ENCODE peak calls at places on chromosomes 13 and 19, in six cellular contexts. A is cardiac muscle cell; R is heart left ventricle; H is effector CD4-positive, alpha-beta T cell; J is NCI-H1092 treated with DMSO at 0.1 percent for 48 hours; N is mucosa of gallbladder. D is an unnamed sample.

GRCh38 chr13:78298657-78299056 is 304.7 kb downstream of the POU4F1 start:
- DNase-seq in A (no peak), R (no peak), H (no peak), J (no peak), N (no peak), D (no peak)

GRCh38 chr19:40754611-40755247 is 3.7 kb downstream of the SNRPA start:
- DNase-seq in A (peak), R (no peak), H (no peak), J (no peak), N (no peak), D (peak)

GRCh38 chr13:30116379-30116778 is 191.0 kb downstream of the KATNAL1 start:
- DNase-seq in A (no peak), R (no peak), H (no peak), J (no peak), N (no peak), D (no peak)

GRCh38 chr13:108146642-108147041 is 68.7 kb downstream of the LIG4 start:
- DNase-seq in A (no peak), R (no peak), H (no peak), J (no peak), N (no peak), D (no peak)

GRCh38 chr19:2495130-2495641 is 19.3 kb downstream of the GADD45B start:
- DNase-seq in A (peak), R (peak), H (no peak), J (no peak), N (peak), D (peak)

GRCh38 chr13:45401306-45401705 is 16.9 kb downstream of the SLC25A30 start:
- DNase-seq in A (no peak), R (peak), H (no peak), J (no peak), N (no peak), D (no peak)

GRCh38 chr19:37997911-37998344 is 90.9 kb downstream of the SIPA1L3 start:
- DNase-seq in A (peak), R (no peak), H (no peak), J (no peak), N (no peak), D (peak)

GRCh38 chr19:44807652-44808462 is 1.0 kb upstream of the BCAM start:
- DNase-seq in A (peak), R (no peak), H (no peak), J (peak), N (no peak), D (peak)

GRCh38 chr13:28179974-28180373 is 41.6 kb downstream of the PAN3 start:
- DNase-seq in A (no peak), R (no peak), H (no peak), J (no peak), N (no peak), D (no peak)

GRCh38 chr19:18951721-18952281 is 10.8 kb upstream of the HOMER3 start:
- DNase-seq in A (no peak), R (no peak), H (no peak), J (no peak), N (no peak), D (no peak)

GRCh38 chr19:52691737-52692136 is 43.1 kb downstream of the ZNF611 start:
- DNase-seq in A (no peak), R (no peak), H (no peak), J (no peak), N (no peak), D (no peak)

GRCh38 chr19:29565171-29565570 is 39.4 kb downstream of the VSTM2B start:
- DNase-seq in A (no peak), R (no peak), H (no peak), J (no peak), N (no peak), D (no peak)

GRCh38 chr13:67258482-67258881 is 28.3 kb upstream of the PCDH9 start:
- DNase-seq in A (peak), R (no peak), H (no peak), J (no peak), N (no peak), D (no peak)

GRCh38 chr19:45668342-45668871 is 386 bp downstream of the GIPR start:
- DNase-seq in A (no peak), R (no peak), H (no peak), J (peak), N (no peak), D (no peak)

GRCh38 chr13:77417897-77418296 is 91.0 kb upstream of the MYCBP2 start:
- DNase-seq in A (no peak), R (no peak), H (no peak), J (no peak), N (no peak), D (no peak)

GRCh38 chr19:47523473-47523872 is 8.6 kb upstream of the NAPA start:
- DNase-seq in A (no peak), R (no peak), H (no peak), J (peak), N (no peak), D (no peak)

GRCh38 chr19:7965259-7965841 is 21.9 kb upstream of the TIMM44 start:
- DNase-seq in A (no peak), R (no peak), H (no peak), J (no peak), N (no peak), D (no peak)

GRCh38 chr19:17555929-17556813 is 722 bp downstream of the COLGALT1 start:
- DNase-seq in A (peak), R (peak), H (no peak), J (peak), N (peak), D (peak)

GRCh38 chr13:78121459-78122348 is 203.1 kb upstream of the EDNRB start:
- DNase-seq in A (peak), R (peak), H (peak), J (peak), N (peak), D (peak)

GRCh38 chr19:9039728-9040127 is 29.5 kb upstream of the MUC16 start:
- DNase-seq in A (no peak), R (no peak), H (no peak), J (no peak), N (no peak), D (no peak)

GRCh38 chr19:12247644-12248222 is 47.0 kb downstream of the ZNF44 start:
- DNase-seq in A (no peak), R (no peak), H (no peak), J (peak), N (no peak), D (no peak)

GRCh38 chr13:64206430-64207225 is 2791.0 kb upstream of the PCDH20 start:
- DNase-seq in A (no peak), R (no peak), H (no peak), J (no peak), N (no peak), D (no peak)

GRCh38 chr13:32264407-32264806 is 50.8 kb downstream of the ZAR1L start:
- DNase-seq in A (peak), R (peak), H (no peak), J (no peak), N (peak), D (no peak)

GRCh38 chr13:106418556-106418955 is 116.9 kb downstream of the EFNB2 start:
- DNase-seq in A (no peak), R (no peak), H (no peak), J (no peak), N (no peak), D (no peak)

GRCh38 chr19:40433391-40434216 is 7.8 kb upstream of the SERTAD1 start:
- DNase-seq in A (peak), R (peak), H (peak), J (peak), N (peak), D (peak)

GRCh38 chr19:35383536-35383935 is 12.7 kb downstream of the GPR42 start:
- DNase-seq in A (no peak), R (no peak), H (no peak), J (no peak), N (no peak), D (no peak)

GRCh38 chr13:108302279-108302678 is 32.8 kb downstream of the TNFSF13B start:
- DNase-seq in A (no peak), R (no peak), H (no peak), J (no peak), N (no peak), D (no peak)

GRCh38 chr19:53621885-53622710 is 9.7 kb upstream of the DPRX start:
- DNase-seq in A (peak), R (no peak), H (no peak), J (no peak), N (no peak), D (no peak)

GRCh38 chr19:38912600-38913514 is 871 bp upstream of the CCER2 start:
- DNase-seq in A (no peak), R (no peak), H (no peak), J (no peak), N (no peak), D (no peak)

GRCh38 chr13:34155931-34156607 is 338.1 kb downstream of the RFC3 start:
- DNase-seq in A (peak), R (no peak), H (no peak), J (peak), N (no peak), D (no peak)

GRCh38 chr13:102235689-102236088 is 166.2 kb downstream of the FGF14 start:
- DNase-seq in A (no peak), R (no peak), H (no peak), J (no peak), N (no peak), D (no peak)

GRCh38 chr19:42191855-42192254 is 25.6 kb downstream of the DEDD2 start:
- DNase-seq in A (peak), R (no peak), H (no peak), J (peak), N (peak), D (peak)

GRCh38 chr19:43725468-43725867 is 9.6 kb downstream of the IRGC start:
- DNase-seq in A (peak), R (no peak), H (no peak), J (no peak), N (no peak), D (no peak)

GRCh38 chr19:46482645-46483044 is 11.3 kb upstream of the PNMA8A start:
- DNase-seq in A (peak), R (no peak), H (no peak), J (no peak), N (no peak), D (no peak)